ENCODE peak calls at places on chromosomes 2 and 18, in six cellular contexts. M, N, E, Z, W and A are unnamed samples.
A peak's percentile ranks its signal among the peaks of the same experiment; 100 is the strongest.

GRCh38 chr18:44637210-44638051 is 43.3 kb upstream of the SETBP1 start:
- DNase-seq in M (no peak), N (no peak), E (no peak), Z (no peak), W (peak; percentile 7), A (no peak)

GRCh38 chr2:5576015-5576414 is 116.2 kb upstream of the SOX11 start:
- DNase-seq in M (no peak), N (no peak), E (no peak), Z (no peak), W (no peak), A (no peak)

GRCh38 chr2:98454073-98454472 is 9.4 kb downstream of the INPP4A start:
- DNase-seq in M (no peak), N (no peak), E (no peak), Z (no peak), W (no peak), A (no peak)

GRCh38 chr2:9234680-9235387 is 28.2 kb downstream of the ASAP2 start:
- DNase-seq in M (no peak), N (peak; percentile 74), E (no peak), Z (no peak), W (no peak), A (no peak)

GRCh38 chr2:241863021-241863954 is 4.6 kb upstream of the PDCD1 start:
- DNase-seq in M (no peak), N (no peak), E (no peak), Z (no peak), W (no peak), A (no peak)

GRCh38 chr2:215930505-215931233 is 82.7 kb downstream of the MREG start:
- DNase-seq in M (no peak), N (no peak), E (no peak), Z (no peak), W (no peak), A (no peak)

GRCh38 chr18:65091737-65092329 is 659.0 kb upstream of the CDH7 start:
- DNase-seq in M (no peak), N (peak; percentile 33), E (no peak), Z (no peak), W (peak; percentile 74), A (no peak)

GRCh38 chr2:53091183-53091582 is 676.4 kb upstream of the CHAC2 start:
- DNase-seq in M (no peak), N (no peak), E (no peak), Z (no peak), W (no peak), A (no peak)

GRCh38 chr18:35688757-35689156 is 107.2 kb downstream of the GALNT1 start:
- DNase-seq in M (no peak), N (no peak), E (no peak), Z (no peak), W (no peak), A (no peak)

GRCh38 chr2:44168684-44169154 is at the start of gene PPM1B:
- DNase-seq in M (peak; percentile 99), N (no peak), E (peak; percentile 99), Z (no peak), W (no peak), A (peak; percentile 94)

GRCh38 chr2:72862239-72862988 is 24.8 kb upstream of the SPR start:
- DNase-seq in M (peak; percentile 91), N (peak; percentile 90), E (peak; percentile 81), Z (peak; percentile 51), W (peak; percentile 96), A (peak; percentile 73)

GRCh38 chr2:218970916-218971315 is 11.4 kb downstream of the CDK5R2 start:
- DNase-seq in M (no peak), N (no peak), E (no peak), Z (no peak), W (no peak), A (no peak)

GRCh38 chr18:3075491-3075890 is 62.5 kb upstream of the LPIN2 start:
- DNase-seq in M (no peak), N (no peak), E (no peak), Z (no peak), W (no peak), A (no peak)

GRCh38 chr2:148974126-148974525 is 64.4 kb upstream of the LYPD6B start:
- DNase-seq in M (no peak), N (no peak), E (no peak), Z (no peak), W (no peak), A (no peak)

GRCh38 chr2:99430614-99431258 is 59.1 kb downstream of the REV1 start:
- DNase-seq in M (no peak), N (no peak), E (no peak), Z (no peak), W (no peak), A (no peak)

GRCh38 chr18:46917808-46918600 is 602 bp downstream of the KATNAL2 start:
- DNase-seq in M (peak; percentile 59), N (peak; percentile 20), E (peak; percentile 5), Z (no peak), W (peak; percentile 48), A (peak; percentile 17)

GRCh38 chr2:3211256-3211970 is 166.2 kb downstream of the EIPR1 start:
- DNase-seq in M (no peak), N (no peak), E (no peak), Z (no peak), W (no peak), A (no peak)

GRCh38 chr18:8696749-8697211 is 8.6 kb upstream of the MTCL1 start:
- DNase-seq in M (peak; percentile 80), N (peak; percentile 62), E (peak; percentile 65), Z (no peak), W (peak; percentile 68), A (peak; percentile 62)

GRCh38 chr2:158337018-158337417 is 119.5 kb downstream of the CCDC148 start:
- DNase-seq in M (no peak), N (no peak), E (no peak), Z (no peak), W (no peak), A (no peak)

GRCh38 chr18:55781481-55781957 is 193.5 kb upstream of the TCF4 start:
- DNase-seq in M (no peak), N (no peak), E (no peak), Z (no peak), W (peak; percentile 72), A (no peak)

GRCh38 chr18:6881034-6881800 is 151.7 kb downstream of the ARHGAP28 start:
- DNase-seq in M (no peak), N (no peak), E (no peak), Z (no peak), W (peak; percentile 38), A (no peak)

GRCh38 chr2:181036848-181037603 is 56.6 kb downstream of the UBE2E3 start:
- DNase-seq in M (no peak), N (no peak), E (no peak), Z (no peak), W (no peak), A (no peak)

GRCh38 chr2:209960676-209961630 is 41.5 kb upstream of the RPE start:
- DNase-seq in M (peak; percentile 47), N (peak; percentile 50), E (peak; percentile 23), Z (no peak), W (peak; percentile 86), A (peak; percentile 11)

GRCh38 chr18:48665654-48666053 is 126.8 kb downstream of the CTIF start:
- DNase-seq in M (no peak), N (no peak), E (no peak), Z (no peak), W (no peak), A (no peak)

GRCh38 chr2:153388246-153388645 is 90.3 kb downstream of the RPRM start:
- DNase-seq in M (no peak), N (no peak), E (no peak), Z (no peak), W (peak; percentile 14), A (no peak)

GRCh38 chr2:179298666-179299065 is 34.0 kb upstream of the SESTD1 start:
- DNase-seq in M (no peak), N (no peak), E (no peak), Z (no peak), W (no peak), A (no peak)